ENCODE peak calls at places on chromosomes 6 and 20, in ten cellular contexts. M is psoas muscle; Y is CD8-positive, alpha-beta T cell; P is lung; R is uterus; E is CD8-positive, alpha-beta memory T cell; O is thyroid gland; C is fibroblast of lung; Z is GM23248; Q is SJCRH30. F is an unnamed sample.

GRCh38 chr6:3244003-3244831 is 14.5 kb upstream of the PSMG4 start:
- DNase-seq in P (no peak), Q (no peak), C (no peak), Z (no peak), R (no peak), Y (no peak), E (no peak), M (no peak), O (no peak), F (no peak)

GRCh38 chr6:116084284-116084683 is 16.4 kb upstream of the NT5DC1 start:
- DNase-seq in O (no peak), R (no peak), P (no peak), E (no peak), Y (no peak), C (no peak), M (no peak), Q (no peak), Z (no peak), F (no peak)

GRCh38 chr6:85425997-85426396 is 23.9 kb upstream of the NT5E start:
- DNase-seq in C (no peak), Y (no peak), M (no peak), O (no peak), Q (no peak), Z (no peak), P (no peak), E (no peak), R (no peak), F (no peak)

GRCh38 chr6:117169060-117169635 is 96.2 kb upstream of the VGLL2 start:
- DNase-seq in P (no peak), Z (no peak), M (no peak), Y (no peak), E (no peak), R (no peak), O (no peak), C (no peak), Q (peak; percentile 33), F (no peak)

GRCh38 chr6:78533426-78533825 is 333.9 kb upstream of the IRAK1BP1 start:
- DNase-seq in E (no peak), O (no peak), Y (no peak), R (no peak), P (no peak), M (no peak), Z (no peak), C (peak; percentile 32), Q (no peak), F (no peak)

GRCh38 chr6:108123946-108124345 is 41.9 kb upstream of the NR2E1 start:
- DNase-seq in C (no peak), E (no peak), M (no peak), Q (peak; percentile 22), R (no peak), Z (no peak), P (no peak), Y (no peak), O (no peak), F (no peak)

GRCh38 chr6:107704377-107705013 is 119.6 kb downstream of the SCML4 start:
- DNase-seq in R (peak; percentile 57), O (no peak), Y (no peak), P (no peak), Z (peak; percentile 54), M (no peak), C (peak; percentile 31), E (peak; percentile 36), Q (no peak), F (no peak)

GRCh38 chr6:19554356-19555225 is 282.6 kb upstream of the ID4 start:
- DNase-seq in C (peak; percentile 11), Y (no peak), O (peak; percentile 66), R (peak; percentile 18), Z (peak; percentile 48), E (no peak), M (no peak), P (no peak), Q (peak; percentile 33), F (no peak)

GRCh38 chr6:111550953-111551352 is 54.7 kb downstream of the TRAF3IP2 start:
- DNase-seq in E (no peak), Y (no peak), P (no peak), O (peak; percentile 80), R (no peak), M (no peak), C (no peak), Z (no peak), Q (peak; percentile 57), F (no peak)

GRCh38 chr6:130412556-130413290 is 46.9 kb downstream of the TMEM200A start:
- DNase-seq in Q (no peak), Y (no peak), E (no peak), M (no peak), P (no peak), C (no peak), O (no peak), R (no peak), Z (peak; percentile 69), F (no peak)

GRCh38 chr20:58175836-58176235 is 52.6 kb downstream of the ANKRD60 start:
- DNase-seq in M (no peak), R (no peak), P (no peak), Z (no peak), Q (no peak), O (no peak), C (no peak), Y (no peak), E (no peak), F (no peak)
- H3K27ac ChIP-seq in M (peak overlapping the region; percentile 61), R (peak overlapping the region; percentile 97), P (no peak overlapping the region), Z (no peak overlapping the region), Q (no peak overlapping the region), O (no peak overlapping the region), C (no peak overlapping the region), Y (no peak overlapping the region), E (no peak overlapping the region), F (no peak overlapping the region)

DNA sequence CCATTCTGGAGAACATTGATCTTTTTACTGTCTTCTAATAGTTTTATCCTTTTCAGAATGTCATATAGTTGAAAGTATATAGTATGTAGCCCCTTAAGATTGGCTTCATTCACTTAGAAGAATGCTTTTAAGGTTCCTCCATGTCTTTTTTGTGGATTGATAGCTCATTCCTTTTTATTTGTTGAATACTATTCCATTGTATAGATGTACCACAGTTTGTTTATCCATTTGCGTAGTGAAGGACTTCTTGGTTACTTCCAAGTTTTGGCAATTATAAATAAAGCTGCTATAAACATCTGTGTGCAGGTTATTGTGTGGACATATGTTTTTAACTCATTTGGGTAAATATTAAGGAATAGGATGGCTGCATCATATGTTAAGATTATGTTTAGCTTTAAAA is 27.8 kb downstream of the ABT1 start:
- DNase-seq in O (no peak), P (no peak), R (no peak), C (no peak), E (no peak), Y (no peak), M (no peak), Z (no peak), Q (no peak), F (no peak)
- H3K4me3 ChIP-seq in O (no peak overlapping the region), P (no peak overlapping the region), R (no peak overlapping the region), C (no peak overlapping the region), E (no peak overlapping the region), Y (no peak overlapping the region), M (no peak overlapping the region), Z (no peak overlapping the region), Q (no peak overlapping the region), F (no peak overlapping the region)

DNA sequence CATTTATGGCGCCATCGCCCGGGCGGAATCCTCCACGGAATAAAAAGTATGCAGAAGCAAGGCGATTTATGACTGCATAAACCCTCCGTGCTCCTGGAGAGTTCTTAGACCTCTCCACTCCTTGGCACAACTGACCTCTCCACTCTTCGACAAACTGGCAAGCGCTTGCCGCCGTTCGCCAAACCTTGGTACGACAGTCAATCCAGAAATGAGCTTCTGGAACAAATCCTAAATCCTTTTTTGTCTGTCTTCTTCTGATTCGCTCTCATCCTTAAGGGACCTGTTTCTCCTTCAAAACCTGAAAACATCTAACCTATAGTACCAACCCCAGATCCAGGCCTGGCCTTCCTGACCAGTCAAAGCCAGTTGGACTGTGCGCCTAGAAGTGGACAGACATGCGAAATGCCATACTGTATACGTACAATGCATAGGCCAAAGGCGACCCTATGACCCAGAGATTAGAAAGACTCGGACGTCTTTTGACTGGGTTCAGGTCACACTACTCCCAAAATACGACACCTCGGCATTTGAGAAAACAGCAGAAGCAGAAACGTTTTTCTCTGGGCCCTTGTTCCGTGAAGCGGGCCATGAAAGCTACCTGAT is 59.4 kb downstream of the TRIM27 start:
- DNase-seq in M (no peak), Z (no peak), Y (no peak), C (no peak), O (no peak), P (no peak), Q (no peak), R (no peak), E (no peak), F (no peak)
- H3K27ac ChIP-seq in M (no peak overlapping the region), Z (peak overlapping the region; percentile 27), Y (peak overlapping the region; percentile 70), C (peak overlapping the region; percentile 36), O (no peak overlapping the region), P (peak overlapping the region; percentile 26), Q (no peak overlapping the region), R (peak overlapping the region; percentile 75), E (peak overlapping the region; percentile 78), F (peak overlapping the region; percentile 75)

GRCh38 chr6:97501875-97502274 is 218.9 kb upstream of the MMS22L start:
- DNase-seq in P (no peak), O (no peak), R (no peak), Z (peak; percentile 2), Y (no peak), E (no peak), Q (no peak), C (no peak), M (no peak), F (no peak)
- H3K4me3 ChIP-seq in P (no peak overlapping the region), O (no peak overlapping the region), R (no peak overlapping the region), Z (no peak overlapping the region), Y (no peak overlapping the region), E (no peak overlapping the region), Q (no peak overlapping the region), C (no peak overlapping the region), M (no peak overlapping the region), F (no peak overlapping the region)